ENCODE peak calls at places on chromosomes 4 and X, in five cellular contexts. R is aorta, M is SK-N-SH, E is heart right ventricle, O is fibroblast of villous mesenchyme. V is an unnamed sample.

GRCh38 chrX:41472231-41472815 is 25.2 kb downstream of the NYX start:
- DNase-seq in M (no peak), O (no peak), E (no peak), R (no peak), V (no peak)

GRCh38 chr4:158013858-158014257 is 159.0 kb downstream of the GASK1B start:
- DNase-seq in E (no peak), O (peak; percentile 74), R (no peak), M (no peak), V (no peak)

GRCh38 chr4:29295280-29295679 is 1424.9 kb upstream of the PCDH7 start:
- DNase-seq in M (no peak), O (no peak), E (no peak), R (no peak), V (no peak)

GRCh38 chr4:73895201-73896177 is 26.3 kb downstream of the CXCL1 start:
- DNase-seq in E (no peak), O (no peak), R (no peak), M (no peak), V (peak; percentile 62)

GRCh38 chr4:41209187-41209586 is 5.2 kb downstream of the APBB2 start:
- DNase-seq in M (no peak), R (no peak), E (no peak), O (no peak), V (no peak)

GRCh38 chr4:55509272-55509671 is 37.4 kb downstream of the CLOCK start:
- DNase-seq in O (peak; percentile 30), E (no peak), M (no peak), R (no peak), V (no peak)

GRCh38 chr4:156378053-156378665 is 424.5 kb upstream of the CTSO start:
- DNase-seq in M (peak; percentile 23), O (peak; percentile 72), E (peak; percentile 15), R (no peak), V (peak; percentile 72)

GRCh38 chrX:132594129-132594528 is 105.3 kb upstream of the MBNL3 start:
- DNase-seq in O (no peak), R (no peak), M (no peak), E (no peak), V (no peak)

V was measured in mesenchymal stem cell.